ENCODE peak calls at places on chromosomes 5 and 9, in four cellular contexts. C is GM03348; R is activated CD4-positive, alpha-beta memory T cell treated with anti-CD3 and anti-CD28 coated beads for 36 hours; Y is OCI-LY7. X is an unnamed sample.

GRCh38 chr5:167945542-167946384 is 345.7 kb upstream of the WWC1 start:
- DNase-seq in C (peak; percentile 75), R (no peak), Y (no peak), X (peak; percentile 99)

GRCh38 chr5:163252951-163253350 is 184.4 kb upstream of the CCNG1 start:
- DNase-seq in C (no peak), R (no peak), Y (no peak), X (no peak)

GRCh38 chr5:127950707-127951356 is 132.7 kb upstream of the SLC12A2 start:
- DNase-seq in C (no peak), R (no peak), Y (no peak), X (no peak)

GRCh38 chr5:5141011-5141599 is 975 bp downstream of the ADAMTS16 start:
- DNase-seq in C (no peak), R (no peak), Y (no peak), X (no peak)

GRCh38 chr5:56148453-56148971 is 84.6 kb downstream of the ANKRD55 start:
- DNase-seq in C (no peak), R (peak; percentile 76), Y (no peak), X (no peak)

GRCh38 chr5:67636091-67636490 is 439.5 kb upstream of the CD180 start:
- DNase-seq in C (no peak), R (no peak), Y (no peak), X (peak; percentile 39)

GRCh38 chr9:91727316-91727861 is 222.6 kb downstream of the ROR2 start:
- DNase-seq in C (peak; percentile 86), R (peak; percentile 48), Y (peak; percentile 61), X (peak; percentile 43)

GRCh38 chr9:137293094-137293481 is 9.0 kb downstream of the NRARP start:
- DNase-seq in C (no peak), R (no peak), Y (no peak), X (no peak)

GRCh38 chr9:105070176-105070575 is 142.2 kb upstream of the ABCA1 start:
- DNase-seq in C (no peak), R (no peak), Y (no peak), X (no peak)

GRCh38 chr5:123278284-123278683 is 144.9 kb downstream of the CEP120 start:
- DNase-seq in C (no peak), R (no peak), Y (no peak), X (peak; percentile 18)

GRCh38 chr9:15606667-15607472 is 54.0 kb downstream of the CCDC171 start:
- DNase-seq in C (peak; percentile 55), R (no peak), Y (peak; percentile 70), X (peak; percentile 36)

GRCh38 chr5:16844952-16845351 is 91.1 kb downstream of the MYO10 start:
- DNase-seq in C (no peak), R (no peak), Y (no peak), X (no peak)

GRCh38 chr5:1544294-1545010 is 20.7 kb upstream of the LPCAT1 start:
- DNase-seq in C (no peak), R (no peak), Y (no peak), X (no peak)

GRCh38 chr9:135986605-135987004 is 25.4 kb upstream of the UBAC1 start:
- DNase-seq in C (no peak), R (no peak), Y (no peak), X (no peak)

GRCh38 chr5:124644138-124644537 is 102.3 kb downstream of the ZNF608 start:
- DNase-seq in C (no peak), R (no peak), Y (no peak), X (no peak)

GRCh38 chr9:137156567-137157375 is 13.1 kb downstream of the LRRC26 start:
- DNase-seq in C (peak; percentile 90), R (peak; percentile 69), Y (peak; percentile 79), X (peak; percentile 34)

GRCh38 chr5:68272289-68272688 is 56.7 kb downstream of the PIK3R1 start:
- DNase-seq in C (no peak), R (no peak), Y (peak; percentile 16), X (no peak)

GRCh38 chr9:91126761-91127420 is 234.8 kb downstream of the AUH start:
- DNase-seq in C (no peak), R (no peak), Y (no peak), X (peak; percentile 64)

GRCh38 chr5:93296338-93296737 is 284.7 kb downstream of the NR2F1-AS1 start:
- DNase-seq in C (no peak), R (no peak), Y (no peak), X (no peak)

GRCh38 chr9:92245005-92245797 is 48.3 kb downstream of the IARS1 start:
- DNase-seq in C (peak; percentile 56), R (no peak), Y (no peak), X (peak; percentile 83)